ENCODE peak calls at places on chromosomes 4 and X, in nine cellular contexts. D is ovary, U is upper lobe of right lung, E is uterus, Q is AG09309, T is heart left ventricle, N is GM23338, I is fibroblast of pulmonary artery, W is cardiac muscle cell. R is an unnamed sample.

GRCh38 chr4:186701273-186701672 is 22.4 kb downstream of the FAT1 start:
- DNase-seq in D (peak), U (no peak), E (no peak), Q (no peak), T (peak), N (peak), I (peak), W (peak), R (no peak)

GRCh38 chr4:57554693-57555092 is 444.5 kb upstream of the IGFBP7 start:
- DNase-seq in D (no peak), U (no peak), E (no peak), Q (no peak), T (no peak), N (no peak), I (no peak), W (no peak), R (no peak)

GRCh38 chr4:87093443-87094123 is 126.8 kb downstream of the KLHL8 start:
- DNase-seq in D (peak), U (no peak), E (no peak), Q (no peak), T (no peak), N (peak), I (peak), W (peak), R (peak)

GRCh38 chr4:79445371-79445781 is 37.3 kb upstream of the GK2 start:
- DNase-seq in D (no peak), U (no peak), E (no peak), Q (no peak), T (no peak), N (no peak), I (no peak), W (peak), R (no peak)

GRCh38 chr4:54607067-54607466 is 50.7 kb upstream of the KIT start:
- DNase-seq in D (no peak), U (no peak), E (no peak), Q (no peak), T (no peak), N (no peak), I (no peak), W (no peak), R (no peak)

GRCh38 chr4:80008971-80009370 is 64.1 kb downstream of the ANTXR2 start:
- DNase-seq in D (no peak), U (no peak), E (no peak), Q (no peak), T (no peak), N (no peak), I (no peak), W (no peak), R (no peak)

GRCh38 chr4:145843651-145844050 is 95.0 kb downstream of the ZNF827 start:
- DNase-seq in D (no peak), U (no peak), E (no peak), Q (no peak), T (no peak), N (no peak), I (no peak), W (no peak), R (no peak)

GRCh38 chrX:109839694-109840358 is 106.8 kb upstream of the ACSL4 start:
- DNase-seq in D (no peak), U (peak), E (no peak), Q (no peak), T (peak), N (peak), I (peak), W (no peak), R (peak)

GRCh38 chr4:11741190-11741652 is 312.5 kb upstream of the HS3ST1 start:
- DNase-seq in D (no peak), U (no peak), E (no peak), Q (no peak), T (no peak), N (no peak), I (no peak), W (no peak), R (peak)

GRCh38 chrX:38560776-38561125 is 591 bp upstream of the TSPAN7 start:
- DNase-seq in D (no peak), U (peak), E (no peak), Q (no peak), T (no peak), N (no peak), I (no peak), W (no peak), R (no peak)

GRCh38 chr4:176274441-176274840 is 5.4 kb upstream of the ASB5 start:
- DNase-seq in D (no peak), U (no peak), E (no peak), Q (peak), T (no peak), N (no peak), I (no peak), W (no peak), R (peak)

GRCh38 chr4:108139089-108139488 is 29.6 kb downstream of the LEF1 start:
- DNase-seq in D (no peak), U (no peak), E (no peak), Q (no peak), T (no peak), N (no peak), I (no peak), W (no peak), R (no peak)

GRCh38 chr4:167966161-167966560 is 126.2 kb upstream of the ANXA10 start:
- DNase-seq in D (no peak), U (no peak), E (no peak), Q (no peak), T (no peak), N (peak), I (peak), W (no peak), R (peak)

GRCh38 chr4:177367336-177367735 is 57.7 kb downstream of the NEIL3 start:
- DNase-seq in D (no peak), U (no peak), E (no peak), Q (peak), T (no peak), N (peak), I (peak), W (no peak), R (peak)

GRCh38 chr4:165402375-165402774 is 23.6 kb downstream of the CPE start:
- DNase-seq in D (no peak), U (no peak), E (no peak), Q (no peak), T (no peak), N (peak), I (no peak), W (no peak), R (no peak)

GRCh38 chr4:8278421-8279287 is 9.1 kb downstream of the HTRA3 start:
- DNase-seq in D (peak), U (peak), E (peak), Q (peak), T (peak), N (no peak), I (peak), W (no peak), R (peak)

GRCh38 chrX:150365051-150365952 is 2.2 kb downstream of the MAMLD1 start:
- DNase-seq in D (peak), U (peak), E (peak), Q (no peak), T (peak), N (peak), I (peak), W (peak), R (peak)

GRCh38 chr4:140673729-140674128 is 82.5 kb downstream of the TBC1D9 start:
- DNase-seq in D (no peak), U (no peak), E (no peak), Q (no peak), T (no peak), N (no peak), I (no peak), W (no peak), R (no peak)

GRCh38 chr4:156103306-156103705 is 149.6 kb upstream of the CTSO start:
- DNase-seq in D (no peak), U (no peak), E (no peak), Q (no peak), T (no peak), N (no peak), I (peak), W (no peak), R (no peak)

GRCh38 chr4:95524184-95524583 is 24.6 kb downstream of the UNC5C start:
- DNase-seq in D (no peak), U (no peak), E (no peak), Q (no peak), T (no peak), N (no peak), I (no peak), W (no peak), R (no peak)

GRCh38 chrX:133586443-133586842 is 171.2 kb upstream of the GPC4 start:
- DNase-seq in D (no peak), U (no peak), E (no peak), Q (no peak), T (no peak), N (peak), I (no peak), W (no peak), R (peak)

GRCh38 chr4:128379860-128380259 is 92.2 kb upstream of the PGRMC2 start:
- DNase-seq in D (no peak), U (no peak), E (peak), Q (no peak), T (peak), N (peak), I (peak), W (peak), R (peak)

GRCh38 chr4:162016991-162017390 is 146.8 kb downstream of the FSTL5 start:
- DNase-seq in D (no peak), U (no peak), E (no peak), Q (no peak), T (no peak), N (no peak), I (no peak), W (no peak), R (no peak)
- H3K4me3 ChIP-seq in D (no peak), U (no peak), E (no peak), Q (no peak), T (no peak), N (no peak), I (no peak), W (no peak), R (no peak)

GRCh38 chr4:3340703-3341088 is 47.9 kb downstream of the RGS12 start:
- DNase-seq in D (no peak), U (peak), E (no peak), Q (no peak), T (no peak), N (no peak), I (no peak), W (no peak), R (peak)
- TF ChIP-seq CTCF in D (no peak), U (peak), E (no peak), Q (no peak), T (peak), N (peak), I (no peak), W (no peak), R (peak)

GRCh38 chrX:149131780-149132179 is 373.3 kb downstream of the IDS start:
- DNase-seq in D (no peak), U (no peak), E (no peak), Q (no peak), T (no peak), N (no peak), I (peak), W (no peak), R (peak)
- H3K4me3 ChIP-seq in D (no peak), U (no peak), E (no peak), Q (no peak), T (no peak), N (no peak), I (no peak), W (no peak), R (no peak)

DNA sequence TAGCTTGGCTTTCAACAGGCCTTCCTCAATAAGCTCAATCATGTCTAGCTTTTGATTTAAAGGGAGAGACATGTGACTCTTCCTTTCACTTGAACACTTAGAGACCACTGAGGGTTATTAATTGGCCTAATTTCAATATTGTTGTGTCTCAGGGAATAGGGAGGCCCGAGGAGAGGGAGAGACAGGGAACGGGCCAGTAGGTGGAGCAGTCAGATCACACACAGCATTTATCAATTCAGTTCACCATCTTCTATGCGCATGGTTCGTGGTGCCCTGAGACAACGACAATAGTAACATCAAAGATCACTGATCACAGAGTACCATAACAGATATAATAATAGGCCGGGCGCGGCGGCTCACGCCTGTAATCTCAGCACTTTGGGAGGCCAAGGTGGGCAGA is 17.8 kb downstream of the ZNF81 start:
- DNase-seq in D (peak), U (no peak), E (peak), Q (no peak), T (no peak), N (peak), I (peak), W (peak), R (peak)
- TF ChIP-seq CTCF in D (peak), U (peak), E (peak), Q (peak), T (peak), N (peak), I (peak), W (peak), R (peak)

DNA sequence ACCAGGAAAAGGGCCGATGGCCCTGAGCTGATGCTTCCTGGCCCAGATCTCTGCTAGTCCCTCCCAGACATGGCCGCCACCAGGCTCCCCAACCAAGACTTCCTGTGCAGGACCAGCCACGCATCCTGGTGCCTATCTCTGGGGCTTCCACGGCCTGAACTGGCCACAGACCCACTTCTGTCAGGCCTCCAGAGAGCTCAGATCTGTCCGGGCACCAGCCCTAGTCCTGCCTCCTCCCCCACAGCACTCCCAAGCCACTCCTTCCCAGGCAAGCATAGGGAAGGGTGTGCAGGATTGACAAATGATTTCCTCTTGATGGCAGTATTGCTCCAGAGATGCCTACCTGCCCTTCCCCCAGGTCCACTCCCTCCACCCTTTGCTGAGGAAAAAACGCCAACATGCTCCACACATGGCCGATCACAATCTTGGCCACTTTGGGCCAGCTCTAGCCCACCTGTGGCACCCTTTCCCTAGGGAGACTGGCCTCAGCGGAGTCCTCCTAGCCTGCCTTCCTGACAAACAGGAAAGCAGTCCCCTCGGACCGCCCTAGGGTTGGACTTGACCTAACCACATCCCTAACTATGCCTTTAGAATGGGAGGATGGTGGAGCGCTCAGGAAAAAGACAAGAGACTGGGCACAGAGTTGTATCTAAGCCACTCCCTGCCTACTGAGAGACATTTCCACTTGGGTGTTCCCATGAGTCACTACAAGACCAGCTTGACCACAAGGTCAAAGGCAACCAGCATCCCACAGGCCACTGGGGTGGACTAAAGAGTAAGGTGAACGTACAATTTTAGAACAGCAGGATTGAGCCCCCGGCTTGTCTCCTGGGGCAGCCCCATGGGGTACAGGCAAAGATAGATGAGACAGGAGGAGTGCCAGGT is 277.5 kb upstream of the AGTR2 start:
- DNase-seq in D (peak), U (no peak), E (peak), Q (peak), T (peak), N (peak), I (peak), W (peak), R (peak)
- H3K4me3 ChIP-seq in D (no peak), U (no peak), E (no peak), Q (peak), T (no peak), N (no peak), I (no peak), W (no peak), R (no peak)